ENCODE peak calls at places on chromosomes 2 and 18, in eight cellular contexts. Q, E, A, K, I, P, M and V are unnamed samples.

GRCh38 chr2:237614151-237614720 is 13.2 kb upstream of the LRRFIP1 start:
- DNase-seq in E (no peak), A (no peak), Q (peak), K (no peak), I (peak), M (no peak), P (no peak), V (no peak)

GRCh38 chr2:154437104-154437503 is 261.4 kb upstream of the KCNJ3 start:
- DNase-seq in A (no peak), P (no peak), I (no peak), M (no peak), Q (no peak), K (no peak), E (no peak), V (no peak)

GRCh38 chr18:28002841-28003240 is 174.1 kb downstream of the CDH2 start:
- DNase-seq in A (no peak), I (no peak), E (no peak), K (no peak), M (peak), P (no peak), Q (no peak), V (no peak)

GRCh38 chr2:222903234-222904220 is 42.7 kb downstream of the ACSL3 start:
- DNase-seq in I (no peak), E (peak), A (no peak), M (peak), K (no peak), Q (peak), P (no peak), V (peak)

GRCh38 chr2:199968126-199968525 is 12.7 kb downstream of the MAIP1 start:
- DNase-seq in I (no peak), P (no peak), M (no peak), Q (no peak), A (no peak), E (no peak), K (no peak), V (no peak)

GRCh38 chr2:208320686-208321085 is 54.6 kb downstream of the PIKFYVE start:
- DNase-seq in A (peak), M (peak), K (peak), Q (peak), I (no peak), P (no peak), E (no peak), V (no peak)

GRCh38 chr18:47944972-47945843 is 14.7 kb upstream of the SMAD2 start:
- DNase-seq in E (peak), I (no peak), M (peak), K (no peak), Q (peak), A (no peak), P (no peak), V (no peak)

GRCh38 chr2:8550932-8551621 is 130.8 kb upstream of the ID2 start:
- DNase-seq in I (no peak), E (no peak), M (no peak), A (peak), P (peak), Q (no peak), K (no peak), V (no peak)

GRCh38 chr2:120486946-120487345 is 141.0 kb downstream of the INHBB start:
- DNase-seq in Q (no peak), E (peak), P (peak), I (peak), A (peak), M (no peak), K (no peak), V (no peak)

GRCh38 chr2:27369471-27370025 is 590 bp downstream of the EIF2B4 start:
- DNase-seq in M (peak), Q (peak), K (no peak), A (no peak), E (peak), I (no peak), P (no peak), V (peak)

GRCh38 chr2:216350214-216350789 is 22.0 kb downstream of the MARCHF4 start:
- DNase-seq in Q (peak), A (no peak), I (no peak), E (peak), K (no peak), P (no peak), M (peak), V (no peak)

GRCh38 chr2:181785677-181786344 is 105.5 kb upstream of the NEUROD1 start:
- DNase-seq in K (no peak), M (peak), Q (peak), E (peak), I (no peak), P (no peak), A (no peak), V (no peak)

GRCh38 chr2:47488870-47489584 is 86.1 kb downstream of the MSH2 start:
- DNase-seq in P (no peak), E (peak), M (peak), Q (peak), A (no peak), I (no peak), K (no peak), V (no peak)

DNA sequence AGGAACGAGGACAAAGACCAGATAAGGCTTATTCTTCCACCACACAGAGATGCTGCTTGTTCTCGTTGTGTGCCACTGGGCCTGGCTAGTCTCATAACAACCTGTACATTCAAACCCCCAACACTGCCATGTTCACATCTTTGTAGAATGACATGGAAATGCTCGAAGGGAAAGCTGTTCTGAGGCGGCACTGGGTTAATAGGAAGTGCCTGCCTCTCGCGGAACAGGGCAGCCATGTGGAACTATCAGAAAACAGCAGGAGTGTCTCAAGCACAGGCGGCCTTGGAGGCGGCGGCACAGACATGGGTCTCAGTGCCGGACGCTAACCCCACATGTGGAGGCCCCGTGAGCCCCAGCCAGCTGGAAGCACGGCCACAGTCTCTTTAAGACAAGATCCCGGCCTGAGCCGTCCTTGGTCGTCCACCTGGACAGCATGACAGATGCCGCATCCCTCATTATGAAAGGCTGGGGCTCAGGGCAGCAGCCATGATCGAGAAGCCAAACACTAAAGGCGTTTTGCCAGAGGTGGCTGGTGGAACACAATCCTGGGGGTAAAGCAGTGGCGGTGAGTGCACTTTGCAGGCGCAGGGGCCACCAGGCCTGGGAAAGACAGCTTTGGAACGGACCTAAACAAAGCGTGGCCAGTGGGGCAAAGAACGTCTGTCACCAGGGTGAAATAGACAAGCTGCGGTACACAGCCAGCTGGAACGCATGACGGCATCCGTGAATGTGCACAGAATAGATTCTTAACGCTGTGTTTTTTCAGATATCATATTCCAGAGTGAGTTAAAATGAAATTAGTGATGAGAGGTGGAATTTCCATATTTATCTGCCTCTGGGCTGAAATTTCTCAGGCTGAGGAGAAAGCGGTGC is 161.0 kb downstream of the HDAC4 start:
- DNase-seq in Q (no peak), K (no peak), M (no peak), I (peak), E (no peak), A (no peak), P (no peak), V (peak)
- H3K4me3 ChIP-seq in Q (no peak), K (no peak), M (no peak), I (no peak), E (no peak), A (peak), P (no peak), V (peak)

GRCh38 chr18:57428221-57429150 is 6.7 kb upstream of the ONECUT2 start:
- DNase-seq in A (no peak), I (peak), K (no peak), P (peak), Q (no peak), E (no peak), M (no peak), V (no peak)
- H3K4me3 ChIP-seq in A (peak), I (peak), K (no peak), P (peak), Q (no peak), E (no peak), M (no peak), V (no peak)

GRCh38 chr2:41902892-41903291 is 144.9 kb upstream of the PKDCC start:
- DNase-seq in A (no peak), E (no peak), P (no peak), I (no peak), Q (no peak), K (no peak), M (no peak), V (no peak)

GRCh38 chr2:41905597-41906324 is 142.1 kb upstream of the PKDCC start:
- DNase-seq in K (no peak), A (no peak), P (no peak), M (no peak), Q (no peak), I (no peak), E (peak), V (no peak)

GRCh38 chr2:41906325-41906700 is 141.5 kb upstream of the PKDCC start:
- DNase-seq in E (no peak), K (no peak), A (no peak), Q (peak), M (no peak), I (peak), P (no peak), V (no peak)

GRCh38 chr2:41903746-41904145 is 144.1 kb upstream of the PKDCC start:
- DNase-seq in K (no peak), Q (no peak), A (no peak), P (no peak), E (no peak), M (no peak), I (no peak), V (no peak)

GRCh38 chr2:41904459-41904858 is 143.4 kb upstream of the PKDCC start:
- DNase-seq in Q (no peak), A (no peak), E (no peak), M (no peak), P (no peak), K (no peak), I (no peak), V (no peak)
- H3K4me3 ChIP-seq in Q (no peak), A (no peak), E (no peak), M (no peak), P (no peak), K (no peak), I (no peak), V (no peak)

GRCh38 chr2:109128048-109128465 is 948 bp upstream of the SH3RF3 start:
- DNase-seq in K (peak), E (peak), A (peak), M (peak), P (peak), Q (peak), I (peak), V (peak)

GRCh38 chr2:109127556-109127955 is 1.4 kb upstream of the SH3RF3 start:
- DNase-seq in M (no peak), K (no peak), Q (no peak), I (no peak), P (no peak), E (no peak), A (no peak), V (no peak)

GRCh38 chr2:109125595-109126500 is 3.2 kb upstream of the SH3RF3 start:
- DNase-seq in Q (peak), M (peak), I (no peak), A (no peak), P (no peak), K (no peak), E (peak), V (no peak)

GRCh38 chr2:109124982-109125594 is 3.9 kb upstream of the SH3RF3 start:
- DNase-seq in K (peak), M (no peak), P (peak), I (peak), E (no peak), A (no peak), Q (no peak), V (no peak)

GRCh38 chr2:109126501-109126860 is 2.5 kb upstream of the SH3RF3 start:
- DNase-seq in K (no peak), E (peak), I (no peak), P (no peak), M (peak), Q (peak), A (no peak), V (peak)
- H3K4me3 ChIP-seq in K (no peak), E (no peak), I (no peak), P (no peak), M (no peak), Q (no peak), A (no peak), V (no peak)

GRCh38 chr2:224442092-224442999 is 40.4 kb upstream of the FAM124B start:
- DNase-seq in K (no peak), A (peak), P (peak), E (no peak), I (no peak), M (peak), Q (peak), V (no peak)
- H3K4me3 ChIP-seq in K (peak), A (peak), P (peak), E (peak), I (no peak), M (peak), Q (peak), V (no peak)

DNA sequence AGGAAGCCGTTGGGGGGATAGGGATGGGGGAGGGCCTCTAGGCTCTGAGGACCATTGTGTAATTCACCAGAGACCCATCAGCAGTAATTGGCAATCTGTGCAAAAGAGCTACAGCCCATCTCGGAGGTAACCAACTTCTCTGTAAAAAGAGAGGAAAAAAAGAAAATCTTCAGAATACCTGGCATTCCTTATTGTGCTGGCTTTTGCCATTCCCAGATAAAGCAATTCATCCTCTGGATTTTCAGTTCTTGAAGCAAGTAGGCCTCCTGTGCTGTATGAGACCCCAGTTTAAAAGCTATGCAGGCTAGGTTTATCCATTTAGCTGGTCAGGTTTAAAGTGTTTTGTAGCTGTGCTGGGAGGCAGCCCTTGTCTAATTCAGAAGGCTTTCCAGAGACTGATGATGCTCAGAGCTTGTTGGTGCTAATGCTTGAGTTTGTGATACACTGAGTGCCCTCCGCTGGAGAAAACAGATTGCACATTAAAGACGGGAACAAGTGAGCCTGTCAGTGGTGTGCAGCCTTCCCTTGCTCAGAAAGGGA is at the start of gene LRRTM4:
- DNase-seq in K (no peak), A (peak), P (no peak), Q (no peak), M (no peak), E (no peak), I (peak), V (peak)
- H3K4me3 ChIP-seq in K (no peak), A (peak), P (no peak), Q (no peak), M (no peak), E (no peak), I (peak), V (no peak)

DNA sequence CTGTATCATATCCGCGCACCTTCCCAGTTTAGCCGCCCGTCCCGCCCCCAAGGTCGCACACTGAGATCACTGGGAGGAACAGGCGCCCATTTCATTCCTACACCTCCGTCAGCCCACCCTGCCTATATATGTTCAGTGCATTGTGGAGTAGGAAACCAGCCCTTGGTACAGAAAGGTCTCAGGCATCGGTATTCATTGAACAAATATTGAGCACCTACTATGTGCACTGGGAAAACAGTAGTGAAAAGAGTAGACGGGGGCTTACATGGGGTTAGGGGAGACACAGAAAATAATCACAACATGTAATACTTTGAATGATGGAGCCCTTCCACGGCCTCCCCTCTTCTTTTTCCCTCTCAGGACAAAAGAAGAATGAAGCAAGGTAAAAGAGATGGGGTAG is 760 bp upstream of the FECH start:
- DNase-seq in K (no peak), M (no peak), I (no peak), E (no peak), Q (no peak), A (no peak), P (no peak), V (no peak)
- H3K4me3 ChIP-seq in K (no peak), M (no peak), I (no peak), E (no peak), Q (no peak), A (no peak), P (no peak), V (no peak)

GRCh38 chr2:239396881-239397681 is 3.7 kb downstream of the HDAC4 start:
- DNase-seq in A (peak), M (no peak), K (no peak), Q (no peak), I (peak), E (peak), P (peak), V (no peak)

GRCh38 chr2:239400000-239400831 is 604 bp downstream of the HDAC4 start:
- DNase-seq in E (no peak), Q (peak), M (no peak), A (no peak), P (no peak), K (no peak), I (peak), V (no peak)

GRCh38 chr2:239397856-239398470 is 2.9 kb downstream of the HDAC4 start:
- DNase-seq in K (no peak), E (no peak), I (peak), P (no peak), Q (no peak), A (no peak), M (no peak), V (no peak)

GRCh38 chr2:239399404-239399999 is 1.3 kb downstream of the HDAC4 start:
- DNase-seq in P (no peak), K (peak), Q (peak), E (peak), I (peak), A (no peak), M (peak), V (no peak)

GRCh38 chr2:239398536-239398935 is 2.3 kb downstream of the HDAC4 start:
- DNase-seq in A (no peak), I (peak), M (no peak), P (no peak), Q (no peak), E (no peak), K (no peak), V (no peak)
- H3K4me3 ChIP-seq in A (peak), I (no peak), M (no peak), P (no peak), Q (no peak), E (no peak), K (no peak), V (no peak)